ENCODE peak calls at places on chromosomes 12 and 14, in four cellular contexts. W, X, Y and I are unnamed samples.

GRCh38 chr12:91818236-91819131 is 327.2 kb downstream of the BTG1 start:
- DNase-seq in X (no peak), W (no peak), Y (no peak), I (no peak)

GRCh38 chr12:131710464-131711457 is at the start of gene SFSWAP:
- DNase-seq in Y (peak; percentile 93), X (peak; percentile 82), W (peak; percentile 81), I (peak; percentile 57)

GRCh38 chr12:74801625-74802024 is 264.0 kb downstream of the ATXN7L3B start:
- DNase-seq in W (no peak), Y (no peak), X (no peak), I (no peak)

GRCh38 chr14:95489163-95489887 is 27.1 kb downstream of the SYNE3 start:
- DNase-seq in W (no peak), Y (no peak), X (no peak), I (no peak)

GRCh38 chr12:77251799-77252198 is 186.4 kb upstream of the E2F7 start:
- DNase-seq in W (no peak), X (no peak), Y (no peak), I (no peak)

GRCh38 chr12:120757949-120758348 is 32.3 kb downstream of the ACADS start:
- DNase-seq in X (no peak), W (no peak), Y (no peak), I (no peak)

GRCh38 chr12:94779520-94779919 is 129.2 kb upstream of the TMCC3 start:
- DNase-seq in X (no peak), W (no peak), Y (no peak), I (no peak)

GRCh38 chr14:101596742-101597141 is 35.4 kb downstream of the DIO3 start:
- DNase-seq in W (no peak), Y (no peak), X (no peak), I (peak; percentile 1)

GRCh38 chr12:13187399-13187798 is 9.1 kb upstream of the EMP1 start:
- DNase-seq in X (no peak), Y (no peak), W (peak; percentile 51), I (no peak)

GRCh38 chr12:94309348-94309747 is 150.3 kb downstream of the CEP83 start:
- DNase-seq in Y (no peak), X (no peak), W (no peak), I (no peak)

GRCh38 chr12:95151406-95151805 is 65.9 kb downstream of the FGD6 start:
- DNase-seq in Y (no peak), W (no peak), X (no peak), I (no peak)

GRCh38 chr12:52149651-52150241 is 42.1 kb downstream of the KRT80 start:
- DNase-seq in X (no peak), Y (peak; percentile 72), W (no peak), I (no peak)

GRCh38 chr14:44803239-44803905 is 158.4 kb downstream of the KLHL28 start:
- DNase-seq in Y (no peak), W (peak; percentile 26), X (no peak), I (no peak)

GRCh38 chr12:115312901-115313300 is 628.9 kb upstream of the TBX3 start:
- DNase-seq in X (no peak), W (no peak), Y (no peak), I (no peak)

GRCh38 chr12:6827437-6827894 is 741 bp upstream of the P3H3 start:
- DNase-seq in Y (peak; percentile 97), W (peak; percentile 96), X (peak; percentile 87), I (peak; percentile 78)

GRCh38 chr12:100576311-100577036 is 3.0 kb downstream of the GAS2L3 start:
- DNase-seq in Y (no peak), W (peak; percentile 28), X (no peak), I (no peak)

GRCh38 chr14:67815573-67816235 is 686 bp downstream of the ZFYVE26 start:
- DNase-seq in Y (peak; percentile 49), W (no peak), X (no peak), I (no peak)

GRCh38 chr12:2290516-2291065 is 237.8 kb downstream of the CACNA1C start:
- DNase-seq in X (no peak), W (no peak), Y (peak; percentile 46), I (no peak)

GRCh38 chr12:28097221-28097620 is 93.0 kb upstream of the CCDC91 start:
- DNase-seq in W (no peak), X (no peak), Y (no peak), I (no peak)

GRCh38 chr14:99879401-99880295 is 86.4 kb downstream of the EML1 start:
- DNase-seq in Y (no peak), X (no peak), W (no peak), I (no peak)

GRCh38 chr14:34347683-34348082 is 114.4 kb downstream of the SPTSSA start:
- DNase-seq in Y (no peak), X (no peak), W (no peak), I (no peak)

GRCh38 chr12:71300772-71301675 is 138.6 kb upstream of the LGR5 start:
- DNase-seq in Y (no peak), W (no peak), X (no peak), I (no peak)

GRCh38 chr14:104981699-104982541 is 3.7 kb upstream of the CLBA1 start:
- DNase-seq in X (no peak), Y (no peak), W (no peak), I (peak; percentile 28)

GRCh38 chr14:60736494-60736893 is 1.9 kb downstream of the MNAT1 start:
- DNase-seq in W (no peak), X (no peak), Y (no peak), I (no peak)

GRCh38 chr14:61212546-61212945 is 68.6 kb downstream of the TMEM30B start:
- DNase-seq in Y (no peak), W (no peak), X (no peak), I (no peak)

GRCh38 chr14:78157855-78158436 is 12.2 kb upstream of the NRXN3 start:
- DNase-seq in W (no peak), X (no peak), Y (peak; percentile 83), I (no peak)

GRCh38 chr12:26648999-26649398 is 184.0 kb downstream of the ITPR2 start:
- DNase-seq in X (no peak), W (no peak), Y (no peak), I (no peak)

GRCh38 chr12:12546314-12546772 is 16.3 kb downstream of the DUSP16 start:
- DNase-seq in Y (no peak), W (no peak), X (no peak), I (no peak)

GRCh38 chr14:29144598-29144997 is 378.0 kb downstream of the FOXG1 start:
- DNase-seq in W (no peak), Y (no peak), X (no peak), I (no peak)

GRCh38 chr12:125983094-125983783 is 918.0 kb downstream of the AACS start:
- DNase-seq in W (peak; percentile 5), Y (peak; percentile 99), X (no peak), I (peak; percentile 81)

GRCh38 chr12:76346798-76347420 is 1.3 kb downstream of the BBS10 start:
- DNase-seq in X (no peak), Y (no peak), W (no peak), I (no peak)

GRCh38 chr14:77186911-77187648 is 5.5 kb downstream of the TMEM63C start:
- DNase-seq in Y (peak; percentile 64), W (no peak), X (peak; percentile 26), I (peak; percentile 81)

GRCh38 chr12:41819948-41820347 is 324.7 kb downstream of the GXYLT1 start:
- DNase-seq in Y (no peak), W (no peak), X (no peak), I (no peak)

GRCh38 chr14:31660191-31660590 is 99.0 kb downstream of the NUBPL start:
- DNase-seq in X (no peak), W (no peak), Y (no peak), I (no peak)

GRCh38 chr12:2631613-2632350 is 163.0 kb upstream of the FKBP4 start:
- DNase-seq in W (no peak), Y (no peak), X (no peak), I (no peak)

GRCh38 chr14:91249841-91250616 is 5.5 kb upstream of the GPR68 start:
- DNase-seq in Y (peak; percentile 75), W (no peak), X (no peak), I (no peak)

GRCh38 chr12:42666671-42667243 is 77.2 kb upstream of the PRICKLE1 start:
- DNase-seq in W (no peak), X (no peak), Y (peak; percentile 73), I (no peak)

GRCh38 chr12:132196038-132196872 is 52.0 kb downstream of the NOC4L start:
- DNase-seq in W (no peak), Y (no peak), X (no peak), I (no peak)

GRCh38 chr12:13450231-13451080 is 253.9 kb downstream of the EMP1 start:
- DNase-seq in Y (no peak), X (no peak), W (no peak), I (no peak)

GRCh38 chr12:117279606-117280005 is 81.8 kb downstream of the NOS1 start:
- DNase-seq in X (no peak), Y (peak; percentile 85), W (no peak), I (no peak)

GRCh38 chr12:22190-22529 is 44.4 kb upstream of the IQSEC3 start:
- DNase-seq in Y (peak; percentile 53), W (no peak), X (no peak), I (no peak)
- TF ChIP-seq CTCF in Y (peak; percentile 63), W (no peak), X (no peak), I (no peak)

GRCh38 chr12:57835366-57836288 is 10.9 kb downstream of the CTDSP2 start:
- DNase-seq in Y (no peak), X (no peak), W (no peak), I (no peak)
- H3K4me1 ChIP-seq in Y (peaks cover 34% of the 10 kb centered on the region), X (peaks cover 100% of the 10 kb centered on the region), W (peaks cover 30% of the 10 kb centered on the region), I (peaks cover 91% of the 10 kb centered on the region)

DNA sequence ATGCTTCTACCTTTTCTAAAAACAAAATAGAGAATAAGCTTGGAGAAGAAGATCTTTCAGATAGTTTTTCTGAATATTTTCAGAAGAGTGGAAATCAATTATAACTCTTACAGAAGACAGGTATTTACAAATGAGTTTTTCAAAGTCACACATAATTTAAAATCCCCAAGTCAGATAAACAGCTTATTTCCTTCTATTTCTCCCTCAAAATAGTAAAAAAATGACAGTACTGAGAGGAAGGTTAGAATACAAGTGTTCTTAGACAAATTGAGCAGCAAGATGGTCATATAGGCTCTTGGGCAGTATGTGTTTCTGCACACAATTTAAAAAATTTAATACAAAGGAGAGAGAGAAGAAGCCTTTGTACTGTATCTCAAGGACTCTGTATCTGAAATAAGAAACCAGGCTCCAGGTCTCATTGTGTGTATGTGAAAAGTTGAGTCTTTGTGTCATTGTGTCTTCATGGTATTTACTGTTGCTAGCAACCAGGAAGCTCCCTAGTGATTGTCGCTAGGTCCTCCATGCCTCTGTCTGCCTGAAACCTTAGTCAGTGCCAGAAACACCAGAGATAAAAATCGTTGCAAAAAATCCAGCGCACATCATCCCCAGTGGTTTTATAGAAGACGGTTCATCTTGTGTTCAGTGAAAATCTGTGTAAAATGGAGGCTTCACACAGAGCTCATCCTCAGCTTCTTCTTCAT is 12.9 kb upstream of the TUBA1A start:
- DNase-seq in W (no peak), X (no peak), Y (peak; percentile 60), I (no peak)
- H3K4me3 ChIP-seq in W (no peak overlapping the region), X (no peak overlapping the region), Y (no peak overlapping the region), I (no peak overlapping the region)

GRCh38 chr14:74549588-74549987 is 56.0 kb downstream of the ISCA2 start:
- DNase-seq in X (no peak), Y (peak; percentile 79), W (no peak), I (no peak)
- TF ChIP-seq CTCF in X (no peak), Y (peak; percentile 73), W (peak; percentile 24), I (no peak)

GRCh38 chr12:49827351-49828099 is 688 bp downstream of the NCKAP5L start:
- DNase-seq in Y (peak; percentile 97), X (peak; percentile 64), W (peak; percentile 80), I (peak; percentile 65)
- H3K4me1 ChIP-seq in Y (peaks cover 19% of the 10 kb centered on the region), X (peaks cover 38% of the 10 kb centered on the region), W (peaks cover 18% of the 10 kb centered on the region), I (no peaks in the 10 kb centered on the region)